ENCODE peak calls at places on chromosomes 2 and 18, in four cellular contexts. Y is effector memory CD8-positive, alpha-beta T cell; P is neural crest cell; S is stimulated activated naive CD8-positive, alpha-beta T cell treated with anti-CD3 and anti-CD28 coated beads, Interleukin-15, Interleukin-2, amounts not matched to agents 100 U/mL and 50 U/mL, for 24 hours. W is an unnamed sample.

GRCh38 chr2:130911996-130912395 is 75.3 kb downstream of the ARHGEF4 start:
- DNase-seq in Y (no peak), P (no peak), S (no peak), W (peak; percentile 17)

GRCh38 chr2:159300586-159300985 is 14.1 kb upstream of the WDSUB1 start:
- DNase-seq in Y (no peak), P (no peak), S (no peak), W (no peak)

GRCh38 chr2:143514413-143514812 is 385.2 kb downstream of the ARHGAP15 start:
- DNase-seq in Y (no peak), P (no peak), S (no peak), W (no peak)

GRCh38 chr18:54962919-54963645 is 3.8 kb upstream of the CCDC68 start:
- DNase-seq in Y (no peak), P (no peak), S (no peak), W (no peak)

GRCh38 chr18:47317824-47318508 is 66.5 kb upstream of the SKOR2 start:
- DNase-seq in Y (no peak), P (no peak), S (no peak), W (no peak)

GRCh38 chr18:23515911-23516546 is 12.7 kb downstream of the RMC1 start:
- DNase-seq in Y (peak; percentile 71), P (peak; percentile 77), S (peak; percentile 74), W (peak; percentile 91)

GRCh38 chr18:59354731-59355130 is 4.3 kb downstream of the LMAN1 start:
- DNase-seq in Y (no peak), P (no peak), S (no peak), W (no peak)

GRCh38 chr2:46025683-46026082 is 271.5 kb upstream of the EPAS1 start:
- DNase-seq in Y (no peak), P (no peak), S (no peak), W (no peak)

GRCh38 chr2:174263989-174264388 is 15.7 kb upstream of the OLA1 start:
- DNase-seq in Y (no peak), P (no peak), S (no peak), W (peak; percentile 8)

GRCh38 chr2:39127973-39128372 is 7.1 kb upstream of the SOS1 start:
- DNase-seq in Y (peak; percentile 18), P (no peak), S (peak; percentile 54), W (no peak)

GRCh38 chr2:42474765-42475454 is 18.9 kb downstream of the KCNG3 start:
- DNase-seq in Y (no peak), P (no peak), S (no peak), W (no peak)

GRCh38 chr2:190947139-190947538 is 66.5 kb downstream of the GLS start:
- DNase-seq in Y (no peak), P (no peak), S (no peak), W (peak; percentile 55)

GRCh38 chr2:21256006-21256405 is 132.2 kb downstream of the TDRD15 start:
- DNase-seq in Y (no peak), P (no peak), S (no peak), W (peak; percentile 28)

GRCh38 chr2:100166701-100167100 is 24.3 kb upstream of the AFF3 start:
- DNase-seq in Y (no peak), P (no peak), S (no peak), W (no peak)

GRCh38 chr2:26849056-26850001 is 1.4 kb downstream of the DPYSL5 start:
- DNase-seq in Y (no peak), P (peak; percentile 55), S (peak; percentile 15), W (peak; percentile 86)

GRCh38 chr2:36698978-36699377 is 2.5 kb downstream of the VIT start:
- DNase-seq in Y (no peak), P (no peak), S (no peak), W (no peak)

GRCh38 chr2:55620123-55620779 is 2.8 kb upstream of the PPP4R3B start:
- DNase-seq in Y (peak; percentile 15), P (no peak), S (peak; percentile 33), W (peak; percentile 10)

GRCh38 chr2:152648336-152648735 is 68.9 kb downstream of the PRPF40A start:
- DNase-seq in Y (no peak), P (no peak), S (no peak), W (no peak)

GRCh38 chr18:46630160-46630559 is 26.9 kb downstream of the LOXHD1 start:
- DNase-seq in Y (no peak), P (no peak), S (peak; percentile 5), W (no peak)

GRCh38 chr18:8706545-8706980 is 1.2 kb downstream of the MTCL1 start:
- DNase-seq in Y (no peak), P (no peak), S (peak; percentile 16), W (no peak)

GRCh38 chr2:64525323-64525625 is 1.1 kb downstream of the AFTPH start:
- DNase-seq in Y (no peak), P (no peak), S (peak; percentile 39), W (no peak)